ENCODE peak calls at places on chromosomes 16 and 17, in seven cellular contexts. One of them, this sample, is unnamed.

GRCh38 chr17:3814361-3814760 is 13.4 kb upstream of the ITGAE start:
- DNase-seq in thoracic aorta: no peak
- DNase-seq in dorsolateral prefrontal cortex: no peak
- DNase-seq in MM.1S: no peak
- DNase-seq in H9: no peak
- DNase-seq in epithelial cell of esophagus: no peak
- DNase-seq in tibial nerve: no peak
- DNase-seq in this sample: no peak

GRCh38 chr16:57192146-57192545 is 6.0 kb downstream of the RSPRY1 start:
- DNase-seq in MM.1S: no peak
- DNase-seq in epithelial cell of esophagus: no peak
- DNase-seq in H9: no peak
- DNase-seq in dorsolateral prefrontal cortex: no peak
- DNase-seq in tibial nerve: no peak
- DNase-seq in thoracic aorta: no peak
- DNase-seq in this sample: no peak

GRCh38 chr17:75542728-75543336 is 17.3 kb downstream of the LLGL2 start:
- DNase-seq in thoracic aorta: no peak
- DNase-seq in MM.1S: no peak
- DNase-seq in dorsolateral prefrontal cortex: no peak
- DNase-seq in tibial nerve: no peak
- DNase-seq in H9: no peak
- DNase-seq in epithelial cell of esophagus: no peak
- DNase-seq in this sample: no peak

GRCh38 chr17:78526231-78527025 is 50.8 kb downstream of the DNAH17 start:
- DNase-seq in thoracic aorta: no peak
- DNase-seq in MM.1S: no peak
- DNase-seq in H9: no peak
- DNase-seq in tibial nerve: no peak
- DNase-seq in dorsolateral prefrontal cortex: no peak
- DNase-seq in epithelial cell of esophagus: no peak
- DNase-seq in this sample: no peak

GRCh38 chr17:82985973-82986372 is 93.4 kb upstream of the METRNL start:
- DNase-seq in thoracic aorta: no peak
- DNase-seq in MM.1S: peak
- DNase-seq in H9: peak
- DNase-seq in dorsolateral prefrontal cortex: no peak
- DNase-seq in epithelial cell of esophagus: no peak
- DNase-seq in tibial nerve: no peak
- DNase-seq in this sample: peak

GRCh38 chr17:39608142-39608541 is 422 bp upstream of the NEUROD2 start:
- DNase-seq in H9: peak
- DNase-seq in epithelial cell of esophagus: no peak
- DNase-seq in dorsolateral prefrontal cortex: no peak
- DNase-seq in MM.1S: no peak
- DNase-seq in tibial nerve: no peak
- DNase-seq in thoracic aorta: no peak
- DNase-seq in this sample: no peak

GRCh38 chr16:79598341-79599181 is 2.0 kb downstream of the MAF start:
- DNase-seq in tibial nerve: peak
- DNase-seq in H9: peak
- DNase-seq in thoracic aorta: peak
- DNase-seq in MM.1S: peak
- DNase-seq in epithelial cell of esophagus: peak
- DNase-seq in dorsolateral prefrontal cortex: no peak
- DNase-seq in this sample: peak

GRCh38 chr17:82439194-82439828 is 11.2 kb downstream of the CYBC1 start:
- DNase-seq in epithelial cell of esophagus: no peak
- DNase-seq in tibial nerve: no peak
- DNase-seq in MM.1S: no peak
- DNase-seq in thoracic aorta: no peak
- DNase-seq in dorsolateral prefrontal cortex: no peak
- DNase-seq in H9: no peak
- DNase-seq in this sample: no peak

GRCh38 chr16:76970745-76971099 is 220.3 kb upstream of the MON1B start:
- DNase-seq in dorsolateral prefrontal cortex: no peak
- DNase-seq in MM.1S: no peak
- DNase-seq in tibial nerve: no peak
- DNase-seq in thoracic aorta: no peak
- DNase-seq in H9: no peak
- DNase-seq in epithelial cell of esophagus: no peak
- DNase-seq in this sample: no peak

GRCh38 chr17:57601328-57601727 is 143.8 kb downstream of the CCDC182 start:
- DNase-seq in epithelial cell of esophagus: no peak
- DNase-seq in dorsolateral prefrontal cortex: no peak
- DNase-seq in thoracic aorta: no peak
- DNase-seq in MM.1S: no peak
- DNase-seq in tibial nerve: no peak
- DNase-seq in H9: no peak
- DNase-seq in this sample: no peak

GRCh38 chr17:82384730-82385429 is 13.3 kb downstream of the UTS2R start:
- DNase-seq in thoracic aorta: peak
- DNase-seq in dorsolateral prefrontal cortex: no peak
- DNase-seq in MM.1S: peak
- DNase-seq in tibial nerve: peak
- DNase-seq in H9: peak
- DNase-seq in epithelial cell of esophagus: peak
- DNase-seq in this sample: no peak

GRCh38 chr17:1532836-1533602 is 16.6 kb upstream of the INPP5K start:
- DNase-seq in dorsolateral prefrontal cortex: no peak
- DNase-seq in epithelial cell of esophagus: peak
- DNase-seq in MM.1S: no peak
- DNase-seq in H9: peak
- DNase-seq in thoracic aorta: no peak
- DNase-seq in tibial nerve: no peak
- DNase-seq in this sample: no peak

GRCh38 chr16:79073560-79073959 is 527.0 kb downstream of the MAF start:
- DNase-seq in thoracic aorta: no peak
- DNase-seq in dorsolateral prefrontal cortex: no peak
- DNase-seq in tibial nerve: no peak
- DNase-seq in MM.1S: no peak
- DNase-seq in epithelial cell of esophagus: no peak
- DNase-seq in H9: no peak
- DNase-seq in this sample: no peak

GRCh38 chr17:3888343-3889171 is 4.3 kb downstream of the CAMKK1 start:
- DNase-seq in MM.1S: no peak
- DNase-seq in tibial nerve: peak
- DNase-seq in dorsolateral prefrontal cortex: peak
- DNase-seq in epithelial cell of esophagus: peak
- DNase-seq in thoracic aorta: peak
- DNase-seq in H9: peak
- DNase-seq in this sample: no peak

GRCh38 chr17:81941484-81942166 is 4.5 kb upstream of the PYCR1 start:
- DNase-seq in tibial nerve: no peak
- DNase-seq in thoracic aorta: no peak
- DNase-seq in epithelial cell of esophagus: no peak
- DNase-seq in MM.1S: no peak
- DNase-seq in H9: peak
- DNase-seq in dorsolateral prefrontal cortex: no peak
- DNase-seq in this sample: no peak

GRCh38 chr16:86338403-86339115 is 171.8 kb upstream of the FOXF1 start:
- DNase-seq in thoracic aorta: no peak
- DNase-seq in tibial nerve: no peak
- DNase-seq in MM.1S: no peak
- DNase-seq in dorsolateral prefrontal cortex: no peak
- DNase-seq in epithelial cell of esophagus: no peak
- DNase-seq in H9: no peak
- DNase-seq in this sample: no peak

GRCh38 chr16:86076606-86077005 is 177.6 kb downstream of the IRF8 start:
- DNase-seq in dorsolateral prefrontal cortex: no peak
- DNase-seq in thoracic aorta: no peak
- DNase-seq in tibial nerve: no peak
- DNase-seq in epithelial cell of esophagus: no peak
- DNase-seq in H9: no peak
- DNase-seq in MM.1S: no peak
- DNase-seq in this sample: no peak

GRCh38 chr16:29825145-29826044 is 5.1 kb downstream of the MVP start:
- DNase-seq in MM.1S: peak
- DNase-seq in tibial nerve: no peak
- DNase-seq in H9: no peak
- DNase-seq in thoracic aorta: no peak
- DNase-seq in epithelial cell of esophagus: no peak
- DNase-seq in dorsolateral prefrontal cortex: no peak
- DNase-seq in this sample: no peak

GRCh38 chr17:32264823-32265191 is 825 bp upstream of the RHBDL3 start:
- DNase-seq in epithelial cell of esophagus: no peak
- DNase-seq in thoracic aorta: no peak
- DNase-seq in MM.1S: no peak
- DNase-seq in tibial nerve: no peak
- DNase-seq in dorsolateral prefrontal cortex: no peak
- DNase-seq in H9: no peak
- DNase-seq in this sample: no peak
- TF ChIP-seq CTCF in epithelial cell of esophagus: no peak
- TF ChIP-seq CTCF in thoracic aorta: no peak
- TF ChIP-seq CTCF in MM.1S: no peak
- TF ChIP-seq CTCF in tibial nerve: no peak
- TF ChIP-seq CTCF in dorsolateral prefrontal cortex: no peak
- TF ChIP-seq CTCF in H9: no peak
- TF ChIP-seq CTCF in this sample: no peak

DNA sequence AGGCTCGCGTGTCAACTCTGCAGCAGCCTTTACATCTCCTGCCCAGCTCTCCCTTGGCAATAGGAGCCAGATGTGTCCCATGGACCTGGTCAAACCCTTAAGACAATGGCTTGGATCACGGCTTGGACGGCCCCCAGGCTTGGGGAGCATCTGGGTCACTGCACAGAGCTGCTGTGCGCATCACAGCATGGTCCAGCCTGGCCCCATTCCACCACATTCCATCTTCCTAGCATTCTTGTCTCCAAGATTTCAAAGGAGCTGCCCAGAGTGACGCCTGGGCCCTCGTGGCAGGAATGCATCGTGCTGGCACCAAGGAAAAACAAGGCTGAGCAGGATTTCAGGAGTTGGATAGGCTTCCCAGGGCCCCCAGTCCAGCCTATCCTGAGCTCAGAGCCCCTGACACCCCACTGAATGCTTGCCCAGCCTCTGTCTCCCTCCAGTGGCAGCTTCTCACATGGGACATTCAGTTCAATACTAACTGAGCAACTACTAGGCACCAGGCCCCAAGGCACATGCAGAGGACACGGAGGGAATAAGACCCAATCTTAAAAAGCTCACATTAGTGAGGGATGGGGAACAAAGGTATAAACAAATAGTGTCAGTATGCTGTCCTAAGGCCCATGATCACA is 34.3 kb downstream of the TK2 start:
- DNase-seq in epithelial cell of esophagus: peak
- DNase-seq in tibial nerve: no peak
- DNase-seq in thoracic aorta: no peak
- DNase-seq in H9: peak
- DNase-seq in dorsolateral prefrontal cortex: no peak
- DNase-seq in MM.1S: peak
- DNase-seq in this sample: no peak
- TF ChIP-seq CTCF in epithelial cell of esophagus: no peak
- TF ChIP-seq CTCF in tibial nerve: peak
- TF ChIP-seq CTCF in thoracic aorta: peak
- TF ChIP-seq CTCF in H9: peak
- TF ChIP-seq CTCF in dorsolateral prefrontal cortex: peak
- TF ChIP-seq CTCF in MM.1S: peak
- TF ChIP-seq CTCF in this sample: no peak

GRCh38 chr17:491086-492014 is 138.7 kb upstream of the RPH3AL start:
- DNase-seq in epithelial cell of esophagus: peak
- DNase-seq in tibial nerve: no peak
- DNase-seq in H9: peak
- DNase-seq in MM.1S: no peak
- DNase-seq in dorsolateral prefrontal cortex: no peak
- DNase-seq in thoracic aorta: no peak
- DNase-seq in this sample: peak
- TF ChIP-seq CTCF in epithelial cell of esophagus: no peak
- TF ChIP-seq CTCF in tibial nerve: peak
- TF ChIP-seq CTCF in H9: no peak
- TF ChIP-seq CTCF in MM.1S: no peak
- TF ChIP-seq CTCF in dorsolateral prefrontal cortex: no peak
- TF ChIP-seq CTCF in thoracic aorta: no peak
- TF ChIP-seq CTCF in this sample: peak

GRCh38 chr16:1323296-1324239 is 9.9 kb upstream of the BAIAP3 start:
- DNase-seq in dorsolateral prefrontal cortex: peak
- DNase-seq in H9: no peak
- DNase-seq in tibial nerve: no peak
- DNase-seq in MM.1S: no peak
- DNase-seq in epithelial cell of esophagus: no peak
- DNase-seq in thoracic aorta: no peak
- DNase-seq in this sample: no peak
- TF ChIP-seq CTCF in dorsolateral prefrontal cortex: no peak
- TF ChIP-seq CTCF in H9: no peak
- TF ChIP-seq CTCF in tibial nerve: no peak
- TF ChIP-seq CTCF in MM.1S: no peak
- TF ChIP-seq CTCF in epithelial cell of esophagus: no peak
- TF ChIP-seq CTCF in thoracic aorta: no peak
- TF ChIP-seq CTCF in this sample: no peak

GRCh38 chr16:9404811-9405210 is 313.4 kb downstream of the HAPSTR1 start:
- DNase-seq in thoracic aorta: no peak
- DNase-seq in MM.1S: no peak
- DNase-seq in tibial nerve: no peak
- DNase-seq in epithelial cell of esophagus: no peak
- DNase-seq in dorsolateral prefrontal cortex: no peak
- DNase-seq in H9: no peak
- DNase-seq in this sample: no peak
- TF ChIP-seq CTCF in thoracic aorta: no peak
- TF ChIP-seq CTCF in MM.1S: no peak
- TF ChIP-seq CTCF in tibial nerve: no peak
- TF ChIP-seq CTCF in epithelial cell of esophagus: no peak
- TF ChIP-seq CTCF in dorsolateral prefrontal cortex: no peak
- TF ChIP-seq CTCF in H9: no peak
- TF ChIP-seq CTCF in this sample: no peak

GRCh38 chr17:33109331-33110072 is 117.9 kb downstream of the SPACA3 start:
- DNase-seq in MM.1S: no peak
- DNase-seq in dorsolateral prefrontal cortex: no peak
- DNase-seq in tibial nerve: no peak
- DNase-seq in H9: no peak
- DNase-seq in epithelial cell of esophagus: peak
- DNase-seq in thoracic aorta: no peak
- DNase-seq in this sample: no peak

DNA sequence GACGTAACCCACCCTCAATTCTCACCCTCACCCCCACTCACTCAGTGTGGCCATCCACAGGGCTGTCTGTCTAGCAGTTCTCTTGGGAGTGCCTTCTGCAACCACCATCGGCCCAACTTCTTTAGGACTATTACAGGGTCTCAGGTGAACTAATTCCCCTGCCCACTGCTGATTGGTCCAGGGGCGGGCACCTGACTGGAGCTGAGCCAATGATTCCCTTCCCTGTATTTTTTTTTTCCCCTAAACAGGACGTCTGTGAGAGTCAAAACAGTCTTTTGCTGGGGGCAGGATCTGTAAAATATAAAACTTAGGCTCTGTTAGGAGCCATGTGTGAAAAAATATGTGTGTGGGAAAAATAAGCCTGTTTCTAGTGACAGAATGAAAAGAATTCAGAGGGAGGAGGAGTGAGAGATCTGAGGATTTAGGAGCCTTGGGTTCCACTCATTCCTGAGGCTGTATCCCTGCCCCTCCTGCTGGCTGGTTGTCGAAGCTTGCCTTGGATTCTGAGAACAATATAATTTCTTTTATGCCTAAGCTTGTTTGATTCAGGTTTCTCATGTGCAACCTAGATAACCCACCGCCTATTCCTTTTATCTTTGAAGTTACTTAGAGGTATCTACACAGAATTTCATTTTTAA is 115.0 kb downstream of the SPACA3 start:
- DNase-seq in dorsolateral prefrontal cortex: no peak
- DNase-seq in tibial nerve: no peak
- DNase-seq in H9: no peak
- DNase-seq in epithelial cell of esophagus: no peak
- DNase-seq in MM.1S: no peak
- DNase-seq in thoracic aorta: no peak
- DNase-seq in this sample: no peak
- TF ChIP-seq CTCF in dorsolateral prefrontal cortex: no peak
- TF ChIP-seq CTCF in tibial nerve: no peak
- TF ChIP-seq CTCF in H9: peak
- TF ChIP-seq CTCF in epithelial cell of esophagus: no peak
- TF ChIP-seq CTCF in MM.1S: no peak
- TF ChIP-seq CTCF in thoracic aorta: no peak
- TF ChIP-seq CTCF in this sample: no peak

GRCh38 chr17:11880714-11881113 is 116.6 kb downstream of the ZNF18 start:
- DNase-seq in tibial nerve: no peak
- DNase-seq in thoracic aorta: no peak
- DNase-seq in MM.1S: peak
- DNase-seq in H9: no peak
- DNase-seq in epithelial cell of esophagus: peak
- DNase-seq in dorsolateral prefrontal cortex: no peak
- DNase-seq in this sample: no peak
- TF ChIP-seq CTCF in tibial nerve: peak
- TF ChIP-seq CTCF in thoracic aorta: no peak
- TF ChIP-seq CTCF in MM.1S: peak
- TF ChIP-seq CTCF in H9: peak
- TF ChIP-seq CTCF in epithelial cell of esophagus: no peak
- TF ChIP-seq CTCF in dorsolateral prefrontal cortex: peak
- TF ChIP-seq CTCF in this sample: peak